ENCODE peak calls at places on chromosomes 16 and 17, in ten cellular contexts. T, O, I, Z, Q, Y, F, D, M and A are unnamed samples.

GRCh38 chr16:87790278-87791023 is 24.7 kb upstream of the KLHDC4 start:
- DNase-seq in T (no peak), O (no peak), I (no peak), Z (no peak), Q (peak; percentile 46), Y (peak; percentile 33), F (peak; percentile 23), D (peak; percentile 89), M (peak; percentile 40), A (peak; percentile 24)

GRCh38 chr16:54242199-54242598 is 44.4 kb downstream of the IRX3 start:
- DNase-seq in T (peak; percentile 76), O (peak; percentile 4), I (peak; percentile 29), Z (no peak), Q (no peak), Y (no peak), F (no peak), D (peak; percentile 33), M (no peak), A (peak; percentile 79)

GRCh38 chr17:43549496-43549895 is 3.4 kb upstream of the ETV4 start:
- DNase-seq in T (peak; percentile 39), O (no peak), I (no peak), Z (no peak), Q (no peak), Y (no peak), F (no peak), D (peak; percentile 17), M (no peak), A (no peak)

GRCh38 chr16:84277244-84277823 is 17.3 kb upstream of the WFDC1 start:
- DNase-seq in T (peak; percentile 86), O (peak; percentile 54), I (peak; percentile 76), Z (peak; percentile 43), Q (peak; percentile 85), Y (peak; percentile 33), F (peak; percentile 76), D (peak; percentile 8), M (peak; percentile 45), A (peak; percentile 86)

GRCh38 chr17:35313875-35314409 is 59.5 kb downstream of the SLFN11 start:
- DNase-seq in T (peak; percentile 37), O (no peak), I (no peak), Z (peak; percentile 26), Q (peak; percentile 38), Y (no peak), F (peak; percentile 14), D (no peak), M (no peak), A (peak; percentile 27)

GRCh38 chr16:50735629-50736122 is 6.2 kb upstream of the CYLD start:
- DNase-seq in T (no peak), O (no peak), I (no peak), Z (no peak), Q (no peak), Y (no peak), F (no peak), D (no peak), M (no peak), A (no peak)

GRCh38 chr17:27778193-27778592 is 22.1 kb downstream of the NOS2 start:
- DNase-seq in T (no peak), O (no peak), I (no peak), Z (no peak), Q (no peak), Y (peak; percentile 25), F (no peak), D (peak; percentile 81), M (no peak), A (no peak)

GRCh38 chr17:77701996-77702395 is 256.5 kb upstream of the TNRC6C start:
- DNase-seq in T (no peak), O (no peak), I (no peak), Z (no peak), Q (no peak), Y (no peak), F (no peak), D (no peak), M (no peak), A (no peak)

GRCh38 chr17:601462-602303 is 113.0 kb downstream of the VPS53 start:
- DNase-seq in T (no peak), O (peak; percentile 88), I (no peak), Z (peak; percentile 63), Q (no peak), Y (peak; percentile 87), F (peak; percentile 28), D (no peak), M (no peak), A (no peak)

GRCh38 chr16:66660422-66661209 is 35.9 kb downstream of the CMTM4 start:
- DNase-seq in T (peak; percentile 45), O (peak; percentile 90), I (peak; percentile 29), Z (peak; percentile 67), Q (peak; percentile 68), Y (peak; percentile 84), F (peak; percentile 38), D (peak; percentile 85), M (peak; percentile 56), A (peak; percentile 66)

GRCh38 chr17:50111687-50112655 is 16.8 kb downstream of the PDK2 start:
- DNase-seq in T (no peak), O (no peak), I (no peak), Z (no peak), Q (no peak), Y (no peak), F (no peak), D (no peak), M (peak; percentile 86), A (no peak)

GRCh38 chr16:53433930-53434435 is 288 bp upstream of the RBL2 start:
- DNase-seq in T (no peak), O (no peak), I (no peak), Z (peak; percentile 83), Q (no peak), Y (peak; percentile 75), F (no peak), D (no peak), M (no peak), A (no peak)

GRCh38 chr16:10521681-10522274 is 58.6 kb downstream of the EMP2 start:
- DNase-seq in T (peak; percentile 83), O (peak; percentile 49), I (peak; percentile 58), Z (peak; percentile 63), Q (peak; percentile 56), Y (peak; percentile 68), F (peak; percentile 70), D (peak; percentile 45), M (peak; percentile 71), A (peak; percentile 74)

GRCh38 chr17:15233022-15233805 is 31.9 kb downstream of the PMP22 start:
- DNase-seq in T (peak; percentile 54), O (peak; percentile 6), I (no peak), Z (no peak), Q (no peak), Y (peak; percentile 75), F (no peak), D (peak; percentile 62), M (no peak), A (peak; percentile 70)

GRCh38 chr16:24944206-24944605 is 71.0 kb downstream of the ARHGAP17 start:
- DNase-seq in T (no peak), O (no peak), I (no peak), Z (no peak), Q (no peak), Y (no peak), F (no peak), D (no peak), M (no peak), A (no peak)

GRCh38 chr17:82061047-82061925 is 4.3 kb downstream of the DUS1L start:
- DNase-seq in T (peak; percentile 0), O (no peak), I (no peak), Z (no peak), Q (no peak), Y (no peak), F (no peak), D (no peak), M (no peak), A (no peak)

GRCh38 chr17:82064433-82065192 is 991 bp downstream of the DUS1L start:
- DNase-seq in T (peak; percentile 24), O (no peak), I (no peak), Z (no peak), Q (no peak), Y (no peak), F (peak; percentile 64), D (peak; percentile 56), M (no peak), A (no peak)

GRCh38 chr17:82063424-82064415 is 1.9 kb downstream of the DUS1L start:
- DNase-seq in T (no peak), O (no peak), I (no peak), Z (no peak), Q (no peak), Y (no peak), F (no peak), D (no peak), M (no peak), A (no peak)

GRCh38 chr17:82062076-82062983 is 3.3 kb downstream of the DUS1L start:
- DNase-seq in T (peak; percentile 20), O (no peak), I (no peak), Z (no peak), Q (no peak), Y (no peak), F (no peak), D (no peak), M (no peak), A (no peak)

DNA sequence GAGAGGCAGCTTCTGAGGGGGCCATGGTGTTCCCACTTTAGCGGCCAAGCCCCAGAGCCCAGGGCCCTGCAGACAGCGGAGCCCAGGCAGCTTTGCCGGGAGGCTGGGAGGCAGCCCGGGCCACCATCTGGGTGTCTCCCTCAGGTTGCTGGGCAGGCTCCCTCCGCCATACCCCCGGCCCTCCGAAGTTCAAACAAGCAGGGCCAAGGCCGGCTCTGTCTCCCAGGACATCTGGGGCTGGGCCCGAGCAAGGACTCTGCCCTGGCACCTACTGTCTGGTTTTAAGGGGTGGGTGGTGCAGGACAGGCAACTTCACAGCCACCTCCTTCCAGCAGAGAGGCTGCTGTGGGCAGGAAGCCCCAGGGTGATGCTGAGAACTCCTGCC is 2.6 kb downstream of the DUS1L start:
- DNase-seq in T (no peak), O (no peak), I (no peak), Z (no peak), Q (no peak), Y (no peak), F (no peak), D (no peak), M (no peak), A (no peak)
- H3K36me3 ChIP-seq in T (no peaks in the 10 kb centered on the region), O (peaks cover 28% of the 10 kb centered on the region), I (peaks cover 38% of the 10 kb centered on the region), Z (no peaks in the 10 kb centered on the region), Q (no peaks in the 10 kb centered on the region), Y (peaks cover 48% of the 10 kb centered on the region), F (peaks cover 3% of the 10 kb centered on the region), D (peaks cover 3% of the 10 kb centered on the region), M (peaks cover 9% of the 10 kb centered on the region), A (peaks cover 9% of the 10 kb centered on the region)

GRCh38 chr16:57764006-57764340 is 28.4 kb downstream of the KATNB1 start:
- DNase-seq in T (no peak), O (no peak), I (no peak), Z (no peak), Q (no peak), Y (no peak), F (no peak), D (no peak), M (no peak), A (no peak)
- H3K27me3 ChIP-seq in T (no peaks in the 10 kb centered on the region), O (no peaks in the 10 kb centered on the region), I (no peaks in the 10 kb centered on the region), Z (no peaks in the 10 kb centered on the region), Q (no peaks in the 10 kb centered on the region), Y (no peaks in the 10 kb centered on the region), F (no peaks in the 10 kb centered on the region), D (no peaks in the 10 kb centered on the region), M (no peaks in the 10 kb centered on the region), A (no peaks in the 10 kb centered on the region)

GRCh38 chr16:2170080-2170479 is 14.5 kb downstream of the TRAF7 start:
- DNase-seq in T (no peak), O (peak; percentile 95), I (no peak), Z (peak; percentile 61), Q (no peak), Y (no peak), F (no peak), D (no peak), M (no peak), A (no peak)
- H3K36me3 ChIP-seq in T (peaks cover 4% of the 10 kb centered on the region), O (peaks cover 55% of the 10 kb centered on the region), I (peaks cover 30% of the 10 kb centered on the region), Z (no peaks in the 10 kb centered on the region), Q (no peaks in the 10 kb centered on the region), Y (peaks cover 63% of the 10 kb centered on the region), F (peaks cover 10% of the 10 kb centered on the region), D (peaks cover 7% of the 10 kb centered on the region), M (peaks cover 19% of the 10 kb centered on the region), A (peaks cover 18% of the 10 kb centered on the region)

GRCh38 chr17:74643826-74644225 is 20.3 kb upstream of the CD300E start:
- DNase-seq in T (no peak), O (no peak), I (no peak), Z (no peak), Q (no peak), Y (no peak), F (no peak), D (no peak), M (no peak), A (no peak)
- H3K27me3 ChIP-seq in T (no peaks in the 10 kb centered on the region), O (no peaks in the 10 kb centered on the region), I (no peaks in the 10 kb centered on the region), Z (no peaks in the 10 kb centered on the region), Q (no peaks in the 10 kb centered on the region), Y (no peaks in the 10 kb centered on the region), F (peaks cover 24% of the 10 kb centered on the region), D (peaks cover 4% of the 10 kb centered on the region), M (no peaks in the 10 kb centered on the region), A (no peaks in the 10 kb centered on the region)